ENCODE peak calls at places on chromosomes 6 and 20, in seven cellular contexts. One of them, this sample, is unnamed.

GRCh38 chr20:60658661-60659060 is 593.4 kb upstream of the CDH4 start:
- DNase-seq in effector memory CD4-positive, alpha-beta T cell: no peak
- DNase-seq in RWPE2: no peak
- DNase-seq in stimulated activated naive CD8-positive, alpha-beta T cell treated with anti-CD3 and anti-CD28 coated beads, Interleukin-15, amount 100 ng/mL, for 72 hours: no peak
- DNase-seq in AG04450: no peak
- DNase-seq in DND-41: no peak
- DNase-seq in fibroblast of the aortic adventitia: no peak
- DNase-seq in this sample: no peak

GRCh38 chr20:18488301-18488700 is 8.7 kb downstream of the RBBP9 start:
- DNase-seq in effector memory CD4-positive, alpha-beta T cell: no peak
- DNase-seq in RWPE2: no peak
- DNase-seq in stimulated activated naive CD8-positive, alpha-beta T cell treated with anti-CD3 and anti-CD28 coated beads, Interleukin-15, amount 100 ng/mL, for 72 hours: no peak
- DNase-seq in AG04450: no peak
- DNase-seq in DND-41: no peak
- DNase-seq in fibroblast of the aortic adventitia: no peak
- DNase-seq in this sample: no peak

GRCh38 chr6:55474386-55474785 is 104.6 kb downstream of the HMGCLL1 start:
- DNase-seq in effector memory CD4-positive, alpha-beta T cell: no peak
- DNase-seq in RWPE2: no peak
- DNase-seq in stimulated activated naive CD8-positive, alpha-beta T cell treated with anti-CD3 and anti-CD28 coated beads, Interleukin-15, amount 100 ng/mL, for 72 hours: no peak
- DNase-seq in AG04450: no peak
- DNase-seq in DND-41: no peak
- DNase-seq in fibroblast of the aortic adventitia: no peak
- DNase-seq in this sample: no peak

GRCh38 chr6:11830520-11830919 is 51.9 kb upstream of the ADTRP start:
- DNase-seq in effector memory CD4-positive, alpha-beta T cell: no peak
- DNase-seq in RWPE2: no peak
- DNase-seq in stimulated activated naive CD8-positive, alpha-beta T cell treated with anti-CD3 and anti-CD28 coated beads, Interleukin-15, amount 100 ng/mL, for 72 hours: no peak
- DNase-seq in AG04450: no peak
- DNase-seq in DND-41: no peak
- DNase-seq in fibroblast of the aortic adventitia: no peak
- DNase-seq in this sample: no peak

GRCh38 chr6:36692220-36692619 is 5.4 kb upstream of the RAB44 start:
- DNase-seq in effector memory CD4-positive, alpha-beta T cell: no peak
- DNase-seq in RWPE2: no peak
- DNase-seq in stimulated activated naive CD8-positive, alpha-beta T cell treated with anti-CD3 and anti-CD28 coated beads, Interleukin-15, amount 100 ng/mL, for 72 hours: no peak
- DNase-seq in AG04450: no peak
- DNase-seq in DND-41: peak; percentile 30
- DNase-seq in fibroblast of the aortic adventitia: no peak
- DNase-seq in this sample: peak; percentile 64

GRCh38 chr6:118387921-118388701 is 160.0 kb upstream of the PLN start:
- DNase-seq in effector memory CD4-positive, alpha-beta T cell: no peak
- DNase-seq in RWPE2: peak; percentile 64
- DNase-seq in stimulated activated naive CD8-positive, alpha-beta T cell treated with anti-CD3 and anti-CD28 coated beads, Interleukin-15, amount 100 ng/mL, for 72 hours: no peak
- DNase-seq in AG04450: peak; percentile 81
- DNase-seq in DND-41: no peak
- DNase-seq in fibroblast of the aortic adventitia: peak; percentile 80
- DNase-seq in this sample: no peak

GRCh38 chr6:152057832-152058498 is 250.5 kb downstream of the ESR1 start:
- DNase-seq in effector memory CD4-positive, alpha-beta T cell: no peak
- DNase-seq in RWPE2: no peak
- DNase-seq in stimulated activated naive CD8-positive, alpha-beta T cell treated with anti-CD3 and anti-CD28 coated beads, Interleukin-15, amount 100 ng/mL, for 72 hours: no peak
- DNase-seq in AG04450: no peak
- DNase-seq in DND-41: no peak
- DNase-seq in fibroblast of the aortic adventitia: no peak
- DNase-seq in this sample: no peak

GRCh38 chr6:215335-216034 is 76.8 kb upstream of the DUSP22 start:
- DNase-seq in effector memory CD4-positive, alpha-beta T cell: no peak
- DNase-seq in RWPE2: peak; percentile 81
- DNase-seq in stimulated activated naive CD8-positive, alpha-beta T cell treated with anti-CD3 and anti-CD28 coated beads, Interleukin-15, amount 100 ng/mL, for 72 hours: peak; percentile 83
- DNase-seq in AG04450: no peak
- DNase-seq in DND-41: no peak
- DNase-seq in fibroblast of the aortic adventitia: peak; percentile 24
- DNase-seq in this sample: no peak

GRCh38 chr6:28982476-28983266 is 22.4 kb downstream of the ZNF311 start:
- DNase-seq in effector memory CD4-positive, alpha-beta T cell: no peak
- DNase-seq in RWPE2: no peak
- DNase-seq in stimulated activated naive CD8-positive, alpha-beta T cell treated with anti-CD3 and anti-CD28 coated beads, Interleukin-15, amount 100 ng/mL, for 72 hours: no peak
- DNase-seq in AG04450: no peak
- DNase-seq in DND-41: peak; percentile 45
- DNase-seq in fibroblast of the aortic adventitia: peak; percentile 68
- DNase-seq in this sample: no peak

GRCh38 chr20:10306440-10307358 is 88.1 kb downstream of the SNAP25 start:
- DNase-seq in effector memory CD4-positive, alpha-beta T cell: no peak
- DNase-seq in RWPE2: no peak
- DNase-seq in stimulated activated naive CD8-positive, alpha-beta T cell treated with anti-CD3 and anti-CD28 coated beads, Interleukin-15, amount 100 ng/mL, for 72 hours: no peak
- DNase-seq in AG04450: peak; percentile 57
- DNase-seq in DND-41: no peak
- DNase-seq in fibroblast of the aortic adventitia: peak; percentile 96
- DNase-seq in this sample: no peak

GRCh38 chr6:124854338-124854922 is 107.8 kb upstream of the RNF217 start:
- DNase-seq in effector memory CD4-positive, alpha-beta T cell: no peak
- DNase-seq in RWPE2: no peak
- DNase-seq in stimulated activated naive CD8-positive, alpha-beta T cell treated with anti-CD3 and anti-CD28 coated beads, Interleukin-15, amount 100 ng/mL, for 72 hours: no peak
- DNase-seq in AG04450: no peak
- DNase-seq in DND-41: no peak
- DNase-seq in fibroblast of the aortic adventitia: peak; percentile 10
- DNase-seq in this sample: no peak

GRCh38 chr6:11535801-11536230 is 1.7 kb upstream of the TMEM170B start:
- DNase-seq in effector memory CD4-positive, alpha-beta T cell: no peak
- DNase-seq in RWPE2: no peak
- DNase-seq in stimulated activated naive CD8-positive, alpha-beta T cell treated with anti-CD3 and anti-CD28 coated beads, Interleukin-15, amount 100 ng/mL, for 72 hours: no peak
- DNase-seq in AG04450: no peak
- DNase-seq in DND-41: peak; percentile 14
- DNase-seq in fibroblast of the aortic adventitia: peak; percentile 58
- DNase-seq in this sample: no peak

GRCh38 chr20:58982406-58983114 is 1.5 kb downstream of the NELFCD start:
- DNase-seq in effector memory CD4-positive, alpha-beta T cell: no peak
- DNase-seq in RWPE2: peak; percentile 58
- DNase-seq in stimulated activated naive CD8-positive, alpha-beta T cell treated with anti-CD3 and anti-CD28 coated beads, Interleukin-15, amount 100 ng/mL, for 72 hours: no peak
- DNase-seq in AG04450: no peak
- DNase-seq in DND-41: no peak
- DNase-seq in fibroblast of the aortic adventitia: no peak
- DNase-seq in this sample: no peak

GRCh38 chr20:51318058-51318960 is 224.2 kb downstream of the NFATC2 start:
- DNase-seq in effector memory CD4-positive, alpha-beta T cell: peak; percentile 27
- DNase-seq in RWPE2: no peak
- DNase-seq in stimulated activated naive CD8-positive, alpha-beta T cell treated with anti-CD3 and anti-CD28 coated beads, Interleukin-15, amount 100 ng/mL, for 72 hours: peak; percentile 56
- DNase-seq in AG04450: no peak
- DNase-seq in DND-41: peak; percentile 30
- DNase-seq in fibroblast of the aortic adventitia: peak; percentile 13
- DNase-seq in this sample: peak; percentile 24

GRCh38 chr6:1509241-1509640 is 100.5 kb upstream of the FOXC1 start:
- DNase-seq in effector memory CD4-positive, alpha-beta T cell: no peak
- DNase-seq in RWPE2: no peak
- DNase-seq in stimulated activated naive CD8-positive, alpha-beta T cell treated with anti-CD3 and anti-CD28 coated beads, Interleukin-15, amount 100 ng/mL, for 72 hours: no peak
- DNase-seq in AG04450: no peak
- DNase-seq in DND-41: no peak
- DNase-seq in fibroblast of the aortic adventitia: no peak
- DNase-seq in this sample: no peak

GRCh38 chr6:11011787-11012234 is 32.3 kb downstream of the ELOVL2 start:
- DNase-seq in effector memory CD4-positive, alpha-beta T cell: no peak
- DNase-seq in RWPE2: no peak
- DNase-seq in stimulated activated naive CD8-positive, alpha-beta T cell treated with anti-CD3 and anti-CD28 coated beads, Interleukin-15, amount 100 ng/mL, for 72 hours: no peak
- DNase-seq in AG04450: no peak
- DNase-seq in DND-41: no peak
- DNase-seq in fibroblast of the aortic adventitia: peak; percentile 65
- DNase-seq in this sample: no peak

GRCh38 chr6:20217900-20218299 is 5.6 kb upstream of the MBOAT1 start:
- DNase-seq in effector memory CD4-positive, alpha-beta T cell: no peak
- DNase-seq in RWPE2: no peak
- DNase-seq in stimulated activated naive CD8-positive, alpha-beta T cell treated with anti-CD3 and anti-CD28 coated beads, Interleukin-15, amount 100 ng/mL, for 72 hours: no peak
- DNase-seq in AG04450: no peak
- DNase-seq in DND-41: no peak
- DNase-seq in fibroblast of the aortic adventitia: no peak
- DNase-seq in this sample: no peak

GRCh38 chr6:30824698-30825097 is 59.6 kb upstream of the DDR1 start:
- DNase-seq in effector memory CD4-positive, alpha-beta T cell: no peak
- DNase-seq in RWPE2: no peak
- DNase-seq in stimulated activated naive CD8-positive, alpha-beta T cell treated with anti-CD3 and anti-CD28 coated beads, Interleukin-15, amount 100 ng/mL, for 72 hours: no peak
- DNase-seq in AG04450: no peak
- DNase-seq in DND-41: no peak
- DNase-seq in fibroblast of the aortic adventitia: no peak
- DNase-seq in this sample: no peak

GRCh38 chr20:17971571-17972013 is 2.8 kb downstream of the MGME1 start:
- DNase-seq in effector memory CD4-positive, alpha-beta T cell: no peak
- DNase-seq in RWPE2: no peak
- DNase-seq in stimulated activated naive CD8-positive, alpha-beta T cell treated with anti-CD3 and anti-CD28 coated beads, Interleukin-15, amount 100 ng/mL, for 72 hours: no peak
- DNase-seq in AG04450: no peak
- DNase-seq in DND-41: no peak
- DNase-seq in fibroblast of the aortic adventitia: peak; percentile 62
- DNase-seq in this sample: no peak

GRCh38 chr20:34637245-34638185 is 39.4 kb downstream of the PIGU start:
- DNase-seq in effector memory CD4-positive, alpha-beta T cell: no peak
- DNase-seq in RWPE2: no peak
- DNase-seq in stimulated activated naive CD8-positive, alpha-beta T cell treated with anti-CD3 and anti-CD28 coated beads, Interleukin-15, amount 100 ng/mL, for 72 hours: no peak
- DNase-seq in AG04450: peak; percentile 52
- DNase-seq in DND-41: no peak
- DNase-seq in fibroblast of the aortic adventitia: peak; percentile 82
- DNase-seq in this sample: no peak

GRCh38 chr6:71044753-71045152 is 87.9 kb upstream of the B3GAT2 start:
- DNase-seq in effector memory CD4-positive, alpha-beta T cell: no peak
- DNase-seq in RWPE2: no peak
- DNase-seq in stimulated activated naive CD8-positive, alpha-beta T cell treated with anti-CD3 and anti-CD28 coated beads, Interleukin-15, amount 100 ng/mL, for 72 hours: no peak
- DNase-seq in AG04450: no peak
- DNase-seq in DND-41: no peak
- DNase-seq in fibroblast of the aortic adventitia: no peak
- DNase-seq in this sample: no peak

GRCh38 chr6:149065658-149066556 is 251.6 kb upstream of the TAB2 start:
- DNase-seq in effector memory CD4-positive, alpha-beta T cell: peak; percentile 30
- DNase-seq in RWPE2: no peak
- DNase-seq in stimulated activated naive CD8-positive, alpha-beta T cell treated with anti-CD3 and anti-CD28 coated beads, Interleukin-15, amount 100 ng/mL, for 72 hours: peak; percentile 46
- DNase-seq in AG04450: no peak
- DNase-seq in DND-41: peak; percentile 84
- DNase-seq in fibroblast of the aortic adventitia: peak; percentile 63
- DNase-seq in this sample: no peak